ENCODE peak calls at places on chromosome 19, in ten cellular contexts. K, O, D, J, G, U, N, T, R and B are unnamed samples.
A peak's percentile ranks its signal among the peaks of the same experiment; 100 is the strongest.

GRCh38 chr19:36215276-36216171 is 618 bp downstream of the ZNF146 start:
- DNase-seq in N (peak; percentile 70), T (no peak), D (no peak), K (no peak), J (peak; percentile 60), O (no peak), U (no peak), R (peak; percentile 17), G (no peak), B (no peak)

GRCh38 chr19:19229701-19230100 is 17.9 kb downstream of the NCAN start:
- DNase-seq in N (no peak), U (no peak), J (no peak), O (no peak), R (no peak), G (no peak), T (no peak), D (no peak), K (no peak), B (no peak)

GRCh38 chr19:5952193-5953033 is 25.5 kb downstream of the RANBP3 start:
- DNase-seq in T (no peak), K (no peak), D (no peak), J (no peak), G (no peak), R (no peak), N (no peak), O (no peak), U (no peak), B (no peak)

GRCh38 chr19:39913682-39914333 is 20.6 kb downstream of the FCGBP start:
- DNase-seq in U (peak; percentile 35), R (no peak), G (no peak), J (no peak), D (no peak), K (no peak), O (peak; percentile 61), T (no peak), N (no peak), B (no peak)

GRCh38 chr19:15240539-15240938 is 8.3 kb upstream of the EPHX3 start:
- DNase-seq in J (no peak), K (no peak), N (no peak), R (no peak), O (no peak), U (no peak), D (no peak), T (no peak), G (no peak), B (no peak)

GRCh38 chr19:38989066-38989605 is 13.6 kb upstream of the FBXO17 start:
- DNase-seq in T (no peak), J (peak; percentile 47), K (no peak), G (no peak), N (no peak), D (no peak), O (no peak), U (peak; percentile 52), R (peak; percentile 82), B (no peak)

GRCh38 chr19:55362174-55362989 is 678 bp downstream of the GARIN5B start:
- DNase-seq in R (no peak), J (no peak), G (no peak), D (no peak), O (no peak), K (no peak), T (no peak), U (no peak), N (no peak), B (peak; percentile 34)

GRCh38 chr19:1690570-1691307 is 38.3 kb upstream of the TCF3 start:
- DNase-seq in K (no peak), U (no peak), J (no peak), D (no peak), O (no peak), R (peak; percentile 77), G (peak; percentile 38), N (peak; percentile 17), T (no peak), B (no peak)

GRCh38 chr19:9144920-9145319 is 4.7 kb downstream of the ZNF317 start:
- DNase-seq in N (peak; percentile 16), K (no peak), T (no peak), D (no peak), J (peak; percentile 11), U (no peak), R (no peak), G (no peak), O (no peak), B (no peak)

GRCh38 chr19:9673912-9674668 is 810 bp downstream of the ZNF562 start:
- DNase-seq in T (no peak), J (no peak), D (no peak), R (no peak), O (no peak), N (peak; percentile 11), K (no peak), G (no peak), U (no peak), B (no peak)

DNA sequence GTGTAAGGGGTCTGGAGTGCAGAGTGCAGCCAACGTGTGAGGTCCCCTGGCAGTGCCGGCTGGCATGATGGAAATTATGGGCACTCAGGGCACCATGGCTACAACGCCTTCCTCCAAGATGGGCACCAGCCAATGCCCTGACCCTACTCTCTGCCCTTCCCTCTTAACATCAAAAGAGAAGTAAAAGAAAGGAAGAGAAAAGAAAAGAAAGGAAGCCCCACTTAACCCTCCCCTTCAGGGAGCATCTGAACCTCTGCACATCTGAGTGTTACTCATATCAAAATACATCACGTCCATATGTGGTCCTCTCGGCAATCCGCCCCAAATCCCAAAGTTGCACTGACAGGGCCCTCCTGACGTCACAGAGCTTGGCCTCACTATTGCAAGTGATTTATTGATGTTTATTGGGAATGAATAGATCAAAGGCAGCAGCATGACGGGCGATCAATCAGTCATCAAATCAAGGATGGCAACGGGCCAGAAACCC is 1.4 kb downstream of the TSHZ3 start:
- DNase-seq in O (no peak), U (no peak), N (no peak), R (no peak), J (peak; percentile 89), T (no peak), K (no peak), D (peak; percentile 38), G (no peak), B (no peak)
- H3K9me3 ChIP-seq in O (no peaks in the 10 kb centered on the region), U (no peaks in the 10 kb centered on the region), N (no peaks in the 10 kb centered on the region), R (no peaks in the 10 kb centered on the region), J (no peaks in the 10 kb centered on the region), T (no peaks in the 10 kb centered on the region), K (no peaks in the 10 kb centered on the region), D (no peaks in the 10 kb centered on the region), G (no peaks in the 10 kb centered on the region), B (no peaks in the 10 kb centered on the region)

DNA sequence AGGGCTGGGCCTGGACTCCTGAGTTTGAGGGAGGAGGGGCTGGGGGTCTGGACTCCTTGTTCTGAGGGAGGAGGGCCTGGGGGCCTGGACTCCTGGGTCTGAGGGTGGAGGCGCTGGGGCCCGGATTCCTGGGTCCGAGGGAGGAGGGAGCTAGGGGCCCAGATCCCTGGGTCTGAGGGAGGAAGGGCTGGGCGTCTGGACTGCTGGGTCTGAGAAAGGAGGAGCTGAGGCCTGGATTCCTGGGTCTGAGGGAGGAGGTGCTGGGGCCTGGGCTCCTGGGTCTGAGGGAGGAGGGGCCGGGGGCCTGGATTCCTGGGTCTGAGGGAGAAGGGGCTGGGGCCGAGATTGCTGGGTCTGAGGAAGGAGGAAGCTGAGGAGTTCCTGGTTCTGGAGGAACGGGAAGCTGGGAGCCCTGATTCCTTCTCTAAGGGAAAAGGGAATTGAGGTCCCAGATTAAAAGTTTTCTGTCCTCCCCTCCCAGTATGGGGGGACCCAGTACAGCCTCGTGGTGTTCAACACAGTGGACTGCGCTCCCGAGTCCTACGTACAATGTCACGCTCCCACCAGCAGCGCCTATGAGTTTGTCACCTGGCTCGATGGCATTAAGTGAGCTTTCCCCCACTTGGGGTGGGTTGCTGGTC is 722 bp downstream of the MED25 start:
- DNase-seq in T (no peak), K (peak; percentile 42), O (no peak), N (peak; percentile 42), D (no peak), R (no peak), U (peak; percentile 43), G (no peak), J (no peak), B (no peak)
- H3K27ac ChIP-seq in T (peak overlapping the region; percentile 99), K (peak overlapping the region; percentile 98), O (peak overlapping the region; percentile 95), N (no peak overlapping the region), D (peak overlapping the region; percentile 93), R (peak overlapping the region; percentile 96), U (peak overlapping the region; percentile 95), G (peak overlapping the region; percentile 96), J (peak overlapping the region; percentile 98), B (peak overlapping the region; percentile 97)

GRCh38 chr19:20470345-20471119 is 95.0 kb downstream of the ZNF737 start:
- DNase-seq in D (no peak), J (no peak), K (peak; percentile 11), R (peak; percentile 12), N (no peak), T (no peak), G (no peak), U (no peak), O (no peak), B (no peak)
- H3K9me3 ChIP-seq in D (no peaks in the 10 kb centered on the region), J (no peaks in the 10 kb centered on the region), K (no peaks in the 10 kb centered on the region), R (no peaks in the 10 kb centered on the region), N (peaks cover 54% of the 10 kb centered on the region), T (no peaks in the 10 kb centered on the region), G (peaks cover 5% of the 10 kb centered on the region), U (no peaks in the 10 kb centered on the region), O (no peaks in the 10 kb centered on the region), B (no peaks in the 10 kb centered on the region)

DNA sequence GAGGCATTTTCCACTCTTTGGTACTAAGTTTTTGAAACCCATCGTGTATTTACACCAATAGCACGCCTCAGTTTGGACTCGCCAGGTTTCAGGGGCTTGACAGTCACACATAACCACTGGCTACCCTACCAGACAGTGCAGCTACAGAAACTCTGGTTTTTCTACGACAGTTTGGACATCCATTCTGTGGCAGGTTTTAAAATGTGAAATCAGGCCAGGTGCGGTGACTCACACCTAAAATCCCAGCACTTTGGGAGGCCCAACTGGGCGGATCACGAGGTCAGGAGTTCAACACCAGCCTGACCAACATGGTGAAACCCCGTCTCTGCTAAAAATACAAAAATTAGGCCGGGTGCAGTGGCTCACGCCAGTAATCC is 13.2 kb downstream of the KDELR1 start:
- DNase-seq in N (no peak), D (no peak), J (no peak), R (no peak), O (no peak), T (no peak), U (no peak), K (no peak), G (no peak), B (no peak)
- H3K27ac ChIP-seq in N (no peak overlapping the region), D (no peak overlapping the region), J (no peak overlapping the region), R (no peak overlapping the region), O (no peak overlapping the region), T (no peak overlapping the region), U (no peak overlapping the region), K (no peak overlapping the region), G (no peak overlapping the region), B (no peak overlapping the region)

DNA sequence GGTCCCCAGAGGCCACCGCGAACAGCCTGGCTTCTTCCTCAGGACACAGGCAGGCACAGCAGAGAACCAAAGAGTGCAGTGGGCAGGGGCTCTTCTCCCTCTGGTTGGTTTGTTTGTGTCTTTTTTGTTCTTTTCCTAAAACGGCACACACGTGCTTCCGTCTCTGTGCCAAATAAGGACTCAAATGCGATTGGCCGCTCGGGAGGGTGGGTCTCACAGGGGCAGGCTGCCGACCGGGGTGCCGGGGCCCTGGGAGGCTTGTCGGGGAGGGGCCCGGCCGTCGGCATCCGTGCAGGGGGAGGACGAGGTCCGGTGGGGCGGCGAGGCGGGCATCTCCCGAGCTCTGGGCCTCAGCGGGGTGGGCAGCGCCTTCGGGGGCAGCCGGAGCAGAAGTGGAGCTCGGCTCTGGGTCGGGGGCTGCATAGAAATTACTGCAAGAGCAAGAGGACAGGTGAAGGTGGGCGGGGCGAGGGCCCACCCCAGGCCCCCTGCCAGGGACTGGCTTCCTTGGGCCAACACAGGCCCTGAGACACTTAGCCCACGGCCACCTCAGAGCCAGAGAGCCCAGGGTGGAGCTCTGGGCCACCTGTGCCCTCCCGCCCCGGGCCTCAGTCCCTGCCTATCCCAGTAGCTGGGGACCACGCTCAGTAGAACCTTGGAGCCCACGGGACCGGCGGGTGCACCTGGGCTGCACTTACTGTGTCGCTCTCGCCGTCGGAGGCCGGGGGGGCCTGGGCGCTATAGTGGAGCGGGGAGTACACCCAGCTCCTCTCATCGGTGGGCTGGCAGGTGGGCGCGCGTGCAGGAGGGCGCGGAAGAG is 6.4 kb upstream of the CACTIN start:
- DNase-seq in T (no peak), R (no peak), N (no peak), G (no peak), J (no peak), K (no peak), D (no peak), O (no peak), U (no peak), B (no peak)
- H3K9me3 ChIP-seq in T (no peaks in the 10 kb centered on the region), R (no peaks in the 10 kb centered on the region), N (no peaks in the 10 kb centered on the region), G (no peaks in the 10 kb centered on the region), J (no peaks in the 10 kb centered on the region), K (no peaks in the 10 kb centered on the region), D (no peaks in the 10 kb centered on the region), O (no peaks in the 10 kb centered on the region), U (no peaks in the 10 kb centered on the region), B (no peaks in the 10 kb centered on the region)